ENCODE peak calls at places on chromosomes 7 and 10, in five cellular contexts. B is ureter, S is fibroblast of the conjunctiva, M is D341Med, N is HT-29. K is an unnamed sample.
A peak's percentile ranks its signal among the peaks of the same experiment; 100 is the strongest.

GRCh38 chr10:95441547-95441923 is 119.6 kb downstream of the SORBS1 start:
- DNase-seq in B (no peak), S (no peak), M (no peak), N (no peak), K (no peak)

GRCh38 chr7:19713676-19714075 is 4.8 kb upstream of the POLR1F start:
- DNase-seq in B (no peak), S (peak; percentile 22), M (no peak), N (peak; percentile 73), K (peak; percentile 7)

GRCh38 chr7:21041666-21042065 is 255.0 kb upstream of the SP8 start:
- DNase-seq in B (no peak), S (no peak), M (no peak), N (no peak), K (no peak)

GRCh38 chr7:138979988-138980574 is 1.1 kb downstream of the KIAA1549 start:
- DNase-seq in B (no peak), S (no peak), M (no peak), N (no peak), K (no peak)

GRCh38 chr7:111041577-111041976 is 49.4 kb upstream of the LRRN3 start:
- DNase-seq in B (no peak), S (no peak), M (no peak), N (no peak), K (no peak)

GRCh38 chr7:28405662-28406061 is 6.7 kb upstream of the CREB5 start:
- DNase-seq in B (peak; percentile 49), S (peak; percentile 98), M (no peak), N (no peak), K (no peak)

GRCh38 chr7:21084286-21084685 is 297.6 kb upstream of the SP8 start:
- DNase-seq in B (no peak), S (no peak), M (no peak), N (no peak), K (no peak)

GRCh38 chr7:20700491-20701231 is 85.2 kb downstream of the ABCB5 start:
- DNase-seq in B (no peak), S (no peak), M (no peak), N (no peak), K (no peak)

GRCh38 chr10:72164617-72165016 is 51.2 kb upstream of the ANAPC16 start:
- DNase-seq in B (no peak), S (no peak), M (no peak), N (peak; percentile 16), K (no peak)

GRCh38 chr7:94928168-94928707 is 20.8 kb downstream of the PPP1R9A start:
- DNase-seq in B (no peak), S (no peak), M (no peak), N (no peak), K (no peak)

GRCh38 chr7:18494821-18495408 is 634 bp upstream of the HDAC9 start:
- DNase-seq in B (no peak), S (no peak), M (no peak), N (no peak), K (no peak)

GRCh38 chr7:121499526-121500123 is 103.5 kb upstream of the FAM3C start:
- DNase-seq in B (no peak), S (no peak), M (no peak), N (no peak), K (no peak)

GRCh38 chr10:80580811-80581468 is 43.2 kb downstream of the SH2D4B start:
- DNase-seq in B (no peak), S (no peak), M (no peak), N (no peak), K (no peak)